ENCODE peak calls at places on chromosomes 13 and 19, in seven cellular contexts. One of them, this sample, is unnamed.

GRCh38 chr13:37270206-37271001 is 164.9 kb upstream of the CSNK1A1L start:
- DNase-seq in neural crest cell: no peak
- DNase-seq in activated naive CD4-positive, alpha-beta T cell treated with anti-CD3 and anti-CD28 coated beads for 36 hours: no peak
- DNase-seq in HepG2: peak
- DNase-seq in smooth muscle cell of the brain vasculature: no peak
- DNase-seq in iris pigment epithelial cell: no peak
- DNase-seq in GM12878: no peak
- DNase-seq in this sample: no peak

GRCh38 chr19:33194527-33194883 is 375 bp downstream of the LRP3 start:
- DNase-seq in iris pigment epithelial cell: peak
- DNase-seq in neural crest cell: no peak
- DNase-seq in activated naive CD4-positive, alpha-beta T cell treated with anti-CD3 and anti-CD28 coated beads for 36 hours: no peak
- DNase-seq in GM12878: no peak
- DNase-seq in smooth muscle cell of the brain vasculature: no peak
- DNase-seq in HepG2: no peak
- DNase-seq in this sample: no peak

GRCh38 chr13:46113596-46113995 is 8.8 kb upstream of the CPB2 start:
- DNase-seq in activated naive CD4-positive, alpha-beta T cell treated with anti-CD3 and anti-CD28 coated beads for 36 hours: no peak
- DNase-seq in neural crest cell: no peak
- DNase-seq in GM12878: no peak
- DNase-seq in HepG2: no peak
- DNase-seq in iris pigment epithelial cell: peak
- DNase-seq in smooth muscle cell of the brain vasculature: no peak
- DNase-seq in this sample: peak

GRCh38 chr19:44847144-44848035 is 1.3 kb downstream of the NECTIN2 start:
- DNase-seq in iris pigment epithelial cell: peak
- DNase-seq in GM12878: no peak
- DNase-seq in HepG2: peak
- DNase-seq in neural crest cell: peak
- DNase-seq in activated naive CD4-positive, alpha-beta T cell treated with anti-CD3 and anti-CD28 coated beads for 36 hours: peak
- DNase-seq in smooth muscle cell of the brain vasculature: no peak
- DNase-seq in this sample: peak

GRCh38 chr19:48033604-48034003 is 10.3 kb downstream of the CABP5 start:
- DNase-seq in neural crest cell: no peak
- DNase-seq in smooth muscle cell of the brain vasculature: no peak
- DNase-seq in iris pigment epithelial cell: no peak
- DNase-seq in activated naive CD4-positive, alpha-beta T cell treated with anti-CD3 and anti-CD28 coated beads for 36 hours: no peak
- DNase-seq in HepG2: no peak
- DNase-seq in GM12878: no peak
- DNase-seq in this sample: no peak

GRCh38 chr19:51439021-51439465 is 19.2 kb downstream of the SIGLEC8 start:
- DNase-seq in iris pigment epithelial cell: peak
- DNase-seq in neural crest cell: no peak
- DNase-seq in activated naive CD4-positive, alpha-beta T cell treated with anti-CD3 and anti-CD28 coated beads for 36 hours: peak
- DNase-seq in HepG2: peak
- DNase-seq in smooth muscle cell of the brain vasculature: no peak
- DNase-seq in GM12878: no peak
- DNase-seq in this sample: no peak

GRCh38 chr19:43519436-43520088 is 7.4 kb downstream of the ETHE1 start:
- DNase-seq in iris pigment epithelial cell: peak
- DNase-seq in smooth muscle cell of the brain vasculature: peak
- DNase-seq in neural crest cell: peak
- DNase-seq in GM12878: peak
- DNase-seq in activated naive CD4-positive, alpha-beta T cell treated with anti-CD3 and anti-CD28 coated beads for 36 hours: peak
- DNase-seq in HepG2: peak
- DNase-seq in this sample: peak

GRCh38 chr19:984165-984967 is at the start of gene WDR18:
- DNase-seq in GM12878: peak
- DNase-seq in activated naive CD4-positive, alpha-beta T cell treated with anti-CD3 and anti-CD28 coated beads for 36 hours: peak
- DNase-seq in HepG2: peak
- DNase-seq in neural crest cell: peak
- DNase-seq in iris pigment epithelial cell: peak
- DNase-seq in smooth muscle cell of the brain vasculature: peak
- DNase-seq in this sample: peak

GRCh38 chr19:2567580-2567979 is 91.7 kb downstream of the GADD45B start:
- DNase-seq in iris pigment epithelial cell: no peak
- DNase-seq in GM12878: no peak
- DNase-seq in activated naive CD4-positive, alpha-beta T cell treated with anti-CD3 and anti-CD28 coated beads for 36 hours: peak
- DNase-seq in smooth muscle cell of the brain vasculature: no peak
- DNase-seq in neural crest cell: no peak
- DNase-seq in HepG2: no peak
- DNase-seq in this sample: no peak

GRCh38 chr19:53537126-53537522 is 821 bp upstream of the ZNF331 start:
- DNase-seq in activated naive CD4-positive, alpha-beta T cell treated with anti-CD3 and anti-CD28 coated beads for 36 hours: peak
- DNase-seq in iris pigment epithelial cell: no peak
- DNase-seq in neural crest cell: no peak
- DNase-seq in GM12878: no peak
- DNase-seq in smooth muscle cell of the brain vasculature: no peak
- DNase-seq in HepG2: no peak
- DNase-seq in this sample: no peak

GRCh38 chr19:45952691-45953505 is 20.8 kb downstream of the NOVA2 start:
- DNase-seq in neural crest cell: peak
- DNase-seq in HepG2: no peak
- DNase-seq in iris pigment epithelial cell: peak
- DNase-seq in activated naive CD4-positive, alpha-beta T cell treated with anti-CD3 and anti-CD28 coated beads for 36 hours: peak
- DNase-seq in smooth muscle cell of the brain vasculature: no peak
- DNase-seq in GM12878: no peak
- DNase-seq in this sample: peak

GRCh38 chr13:74301200-74302063 is 167.2 kb upstream of the KLF12 start:
- DNase-seq in HepG2: no peak
- DNase-seq in iris pigment epithelial cell: no peak
- DNase-seq in activated naive CD4-positive, alpha-beta T cell treated with anti-CD3 and anti-CD28 coated beads for 36 hours: no peak
- DNase-seq in neural crest cell: no peak
- DNase-seq in GM12878: no peak
- DNase-seq in smooth muscle cell of the brain vasculature: no peak
- DNase-seq in this sample: no peak

GRCh38 chr13:87166348-87166747 is 504.8 kb upstream of the SLITRK5 start:
- DNase-seq in HepG2: no peak
- DNase-seq in GM12878: no peak
- DNase-seq in neural crest cell: no peak
- DNase-seq in smooth muscle cell of the brain vasculature: no peak
- DNase-seq in iris pigment epithelial cell: no peak
- DNase-seq in activated naive CD4-positive, alpha-beta T cell treated with anti-CD3 and anti-CD28 coated beads for 36 hours: no peak
- DNase-seq in this sample: no peak